ENCODE peak calls at places on chromosome 1, in six cellular contexts. Q is fibroblast of lung; U is SHP77; P is H4; T is activated naive CD4-positive, alpha-beta T cell; N is ELR. F is an unnamed sample.
A peak's percentile ranks its signal among the peaks of the same experiment; 100 is the strongest.

GRCh38 chr1:99869723-99870122 is 19.6 kb downstream of the AGL start:
- DNase-seq in Q (no peak), U (no peak), P (no peak), T (no peak), N (no peak), F (no peak)

GRCh38 chr1:199733125-199733524 is 294.4 kb upstream of the NR5A2 start:
- DNase-seq in Q (no peak), U (no peak), P (no peak), T (no peak), N (peak; percentile 12), F (no peak)

GRCh38 chr1:203364806-203365205 is 13.9 kb upstream of the FMOD start:
- DNase-seq in Q (no peak), U (no peak), P (no peak), T (no peak), N (no peak), F (no peak)

GRCh38 chr1:92748138-92748537 is 36.8 kb downstream of the EVI5 start:
- DNase-seq in Q (no peak), U (no peak), P (no peak), T (no peak), N (peak; percentile 12), F (no peak)

GRCh38 chr1:36872126-36872754 is 162.1 kb downstream of the GRIK3 start:
- DNase-seq in Q (no peak), U (no peak), P (no peak), T (no peak), N (no peak), F (no peak)

GRCh38 chr1:205269711-205270110 is 42.0 kb downstream of the TMCC2 start:
- DNase-seq in Q (no peak), U (no peak), P (no peak), T (no peak), N (no peak), F (no peak)

GRCh38 chr1:156571261-156571958 is 955 bp downstream of the IQGAP3 start:
- DNase-seq in Q (peak; percentile 93), U (no peak), P (peak; percentile 78), T (no peak), N (peak; percentile 90), F (no peak)

GRCh38 chr1:14970115-14970798 is 183.3 kb upstream of the TMEM51 start:
- DNase-seq in Q (peak; percentile 79), U (no peak), P (peak; percentile 66), T (no peak), N (peak; percentile 92), F (no peak)

F was measured in NCI-H774.